ENCODE peak calls at places on chromosome 6, in ten cellular contexts. S is PC-3, N is neural crest cell, I is cardiac muscle cell, E is AG09319, G is breast epithelium, A is A549, W is AG10803, H is endothelial cell, Q is IMR-90. O is an unnamed sample.

GRCh38 chr6:3013486-3013885 is 13.8 kb downstream of the NQO2 start:
- DNase-seq in S (peak; percentile 94), N (no peak), I (no peak), E (no peak), G (no peak), A (peak; percentile 40), W (peak; percentile 43), H (peak; percentile 11), Q (peak; percentile 47), O (peak; percentile 72)

GRCh38 chr6:53744321-53744720 is 50.5 kb upstream of the LRRC1 start:
- DNase-seq in S (peak; percentile 86), N (no peak), I (no peak), E (no peak), G (no peak), A (no peak), W (no peak), H (no peak), Q (no peak), O (peak; percentile 64)

GRCh38 chr6:163189609-163190008 is 224.9 kb upstream of the QKI start:
- DNase-seq in S (no peak), N (no peak), I (no peak), E (no peak), G (no peak), A (no peak), W (no peak), H (no peak), Q (no peak), O (no peak)

GRCh38 chr6:1024587-1024986 is 287.3 kb upstream of the FOXQ1 start:
- DNase-seq in S (peak; percentile 25), N (no peak), I (no peak), E (peak; percentile 87), G (peak; percentile 18), A (peak; percentile 15), W (peak; percentile 95), H (no peak), Q (peak; percentile 82), O (no peak)

GRCh38 chr6:159213401-159213800 is 44.2 kb downstream of the FNDC1 start:
- DNase-seq in S (no peak), N (no peak), I (no peak), E (no peak), G (no peak), A (no peak), W (peak; percentile 49), H (no peak), Q (no peak), O (no peak)

GRCh38 chr6:12545141-12545540 is 171.4 kb upstream of the PHACTR1 start:
- DNase-seq in S (no peak), N (no peak), I (no peak), E (no peak), G (no peak), A (no peak), W (no peak), H (no peak), Q (no peak), O (no peak)

GRCh38 chr6:149015877-149016525 is 269.2 kb downstream of the UST start:
- DNase-seq in S (no peak), N (no peak), I (no peak), E (no peak), G (no peak), A (no peak), W (no peak), H (no peak), Q (no peak), O (no peak)

GRCh38 chr6:139886396-139886795 is 511.9 kb upstream of the CITED2 start:
- DNase-seq in S (peak; percentile 16), N (no peak), I (no peak), E (no peak), G (no peak), A (no peak), W (no peak), H (no peak), Q (no peak), O (no peak)

GRCh38 chr6:80725156-80725930 is 618.9 kb downstream of the BCKDHB start:
- DNase-seq in S (peak; percentile 39), N (no peak), I (no peak), E (no peak), G (no peak), A (no peak), W (peak; percentile 71), H (no peak), Q (peak; percentile 8), O (no peak)

DNA sequence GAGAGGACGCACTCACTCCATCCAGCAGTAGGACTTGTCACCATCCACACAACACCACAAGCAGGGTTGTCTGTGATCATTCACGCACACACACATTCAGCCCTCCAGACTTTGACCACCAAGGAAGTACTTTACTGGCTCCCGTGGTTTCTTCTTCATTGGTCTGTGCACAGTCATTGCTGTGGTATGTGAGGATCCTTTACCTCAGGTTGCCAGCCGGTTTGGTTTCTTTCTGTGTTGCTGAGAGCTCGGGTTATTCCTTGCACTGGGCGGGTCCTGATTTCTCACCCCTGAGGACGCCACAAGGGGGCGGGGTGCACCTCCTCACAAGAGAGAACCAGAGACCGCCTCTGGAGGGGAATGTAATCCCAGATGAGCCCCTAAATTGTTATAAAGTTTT is 11.2 kb downstream of the SLC35A1 start:
- DNase-seq in S (peak; percentile 64), N (peak; percentile 41), I (no peak), E (no peak), G (no peak), A (no peak), W (peak; percentile 44), H (no peak), Q (peak; percentile 43), O (peak; percentile 12)
- TF ChIP-seq CTCF in S (peak; percentile 16), N (peak; percentile 52), I (peak; percentile 20), E (no peak), G (no peak), A (no peak), W (no peak), H (no peak), Q (no peak), O (no peak)

DNA sequence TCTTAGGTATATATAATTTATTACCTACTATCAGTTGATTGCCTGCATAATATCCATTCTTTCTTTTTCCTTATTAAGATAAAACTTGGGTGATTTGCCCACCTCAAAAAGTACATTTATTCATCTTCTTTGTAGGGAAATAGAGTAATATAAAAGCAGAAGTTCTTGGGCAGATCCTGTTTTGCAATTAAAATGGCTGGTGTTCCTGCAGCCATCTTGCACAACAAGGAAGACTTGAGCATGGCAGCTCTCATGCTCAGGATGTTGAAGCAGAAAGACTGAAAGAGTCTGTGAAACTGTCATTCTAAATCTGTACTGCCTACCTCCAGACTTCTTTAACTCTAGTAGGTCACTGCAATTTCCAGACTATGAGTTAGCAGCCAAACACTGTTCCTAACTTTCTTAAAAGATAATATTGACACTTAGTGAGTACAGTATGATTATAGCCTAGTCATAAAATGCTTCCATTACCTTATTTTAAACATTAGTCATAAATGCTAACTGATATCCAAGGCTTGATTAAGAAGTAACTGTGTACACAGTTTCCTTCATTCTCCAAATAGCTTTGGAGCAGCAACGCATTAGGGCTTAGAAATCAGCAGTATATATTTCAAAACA is 24.6 kb upstream of the HTR1B start:
- DNase-seq in S (peak; percentile 48), N (no peak), I (no peak), E (no peak), G (no peak), A (no peak), W (no peak), H (no peak), Q (no peak), O (no peak)
- TF ChIP-seq CTCF in S (no peak), N (no peak), I (no peak), E (no peak), G (no peak), A (no peak), W (no peak), H (no peak), Q (no peak), O (no peak)

GRCh38 chr6:108175592-108176279 is 9.9 kb downstream of the NR2E1 start:
- DNase-seq in S (no peak), N (no peak), I (no peak), E (no peak), G (no peak), A (no peak), W (no peak), H (peak; percentile 50), Q (no peak), O (no peak)
- TF ChIP-seq CTCF in S (peak; percentile 53), N (peak; percentile 50), I (no peak), E (no peak), G (no peak), A (no peak), W (no peak), H (no peak), Q (no peak), O (no peak)

GRCh38 chr6:142697912-142698311 is 247.1 kb downstream of the HIVEP2 start:
- DNase-seq in S (no peak), N (no peak), I (peak; percentile 17), E (no peak), G (no peak), A (no peak), W (no peak), H (no peak), Q (no peak), O (no peak)

GRCh38 chr6:142700032-142700431 is 244.9 kb downstream of the HIVEP2 start:
- DNase-seq in S (no peak), N (no peak), I (no peak), E (no peak), G (no peak), A (no peak), W (no peak), H (no peak), Q (no peak), O (no peak)

GRCh38 chr6:142700676-142701185 is 244.2 kb downstream of the HIVEP2 start:
- DNase-seq in S (no peak), N (no peak), I (no peak), E (no peak), G (no peak), A (no peak), W (peak; percentile 36), H (no peak), Q (no peak), O (no peak)

GRCh38 chr6:142699391-142699790 is 245.6 kb downstream of the HIVEP2 start:
- DNase-seq in S (no peak), N (no peak), I (no peak), E (no peak), G (no peak), A (no peak), W (no peak), H (no peak), Q (no peak), O (no peak)

DNA sequence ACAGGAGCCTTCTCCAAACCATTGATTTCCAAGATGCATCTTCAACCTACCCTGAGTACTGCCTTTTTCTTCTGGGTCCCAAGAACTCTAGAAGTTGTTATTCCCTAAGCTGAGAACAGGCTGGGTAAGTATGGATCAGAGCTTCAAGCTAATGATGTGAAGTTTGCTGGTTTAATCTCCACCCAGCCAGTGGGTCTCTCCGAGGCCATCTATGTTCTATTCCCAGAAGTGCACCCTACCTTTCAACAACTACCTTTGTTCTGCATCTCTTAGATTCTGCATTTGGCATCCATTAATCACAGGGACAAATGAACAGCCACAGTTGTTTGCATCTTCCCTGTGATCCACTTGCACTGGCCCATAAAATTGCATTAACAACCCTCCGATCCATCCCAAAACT is 246.2 kb downstream of the HIVEP2 start:
- DNase-seq in S (peak; percentile 23), N (no peak), I (no peak), E (no peak), G (no peak), A (peak; percentile 5), W (no peak), H (no peak), Q (no peak), O (no peak)
- TF ChIP-seq CTCF in S (no peak), N (peak; percentile 28), I (no peak), E (peak; percentile 1), G (no peak), A (no peak), W (peak; percentile 13), H (no peak), Q (peak; percentile 6), O (no peak)

O was measured in RWPE1.